ENCODE peak calls at places on chromosomes 1 and 21, in six cellular contexts. One of them, this sample, is unnamed.

GRCh38 chr1:201640624-201641023 is 101.7 kb downstream of the NAV1 start:
- DNase-seq in renal cortical epithelial cell: no peak
- DNase-seq in OCI-LY7: no peak
- DNase-seq in stimulated activated CD4-positive, alpha-beta T cell treated with anti-CD3 and anti-CD28 coated beads, TNF-alpha, amount 100 ng/mL, for 4 hours: no peak
- DNase-seq in activated CD4-positive, alpha-beta T cell treated with anti-CD3 and anti-CD28 coated beads, Interleukin-2, amount 50 U/mL, for 48 hours: no peak
- DNase-seq in spleen: no peak
- DNase-seq in this sample: peak; percentile 39

GRCh38 chr1:36125129-36125991 is at the start of gene COL8A2:
- DNase-seq in renal cortical epithelial cell: no peak
- DNase-seq in activated CD4-positive, alpha-beta T cell treated with anti-CD3 and anti-CD28 coated beads, Interleukin-2, amount 50 U/mL, for 48 hours: no peak
- DNase-seq in stimulated activated CD4-positive, alpha-beta T cell treated with anti-CD3 and anti-CD28 coated beads, TNF-alpha, amount 100 ng/mL, for 4 hours: no peak
- DNase-seq in OCI-LY7: no peak
- DNase-seq in spleen: no peak
- DNase-seq in this sample: no peak

GRCh38 chr1:70764747-70765146 is 282.9 kb downstream of the PTGER3 start:
- DNase-seq in stimulated activated CD4-positive, alpha-beta T cell treated with anti-CD3 and anti-CD28 coated beads, TNF-alpha, amount 100 ng/mL, for 4 hours: no peak
- DNase-seq in spleen: no peak
- DNase-seq in activated CD4-positive, alpha-beta T cell treated with anti-CD3 and anti-CD28 coated beads, Interleukin-2, amount 50 U/mL, for 48 hours: no peak
- DNase-seq in renal cortical epithelial cell: peak; percentile 15
- DNase-seq in OCI-LY7: no peak
- DNase-seq in this sample: peak; percentile 59

GRCh38 chr21:36882776-36883175 is 83.7 kb downstream of the HLCS start:
- DNase-seq in stimulated activated CD4-positive, alpha-beta T cell treated with anti-CD3 and anti-CD28 coated beads, TNF-alpha, amount 100 ng/mL, for 4 hours: no peak
- DNase-seq in OCI-LY7: no peak
- DNase-seq in renal cortical epithelial cell: no peak
- DNase-seq in activated CD4-positive, alpha-beta T cell treated with anti-CD3 and anti-CD28 coated beads, Interleukin-2, amount 50 U/mL, for 48 hours: no peak
- DNase-seq in spleen: no peak
- DNase-seq in this sample: no peak

GRCh38 chr1:156140879-156141707 is 12.3 kb upstream of the SEMA4A start:
- DNase-seq in activated CD4-positive, alpha-beta T cell treated with anti-CD3 and anti-CD28 coated beads, Interleukin-2, amount 50 U/mL, for 48 hours: peak; percentile 57
- DNase-seq in OCI-LY7: peak; percentile 64
- DNase-seq in stimulated activated CD4-positive, alpha-beta T cell treated with anti-CD3 and anti-CD28 coated beads, TNF-alpha, amount 100 ng/mL, for 4 hours: no peak
- DNase-seq in spleen: no peak
- DNase-seq in renal cortical epithelial cell: peak; percentile 54
- DNase-seq in this sample: peak; percentile 23

GRCh38 chr1:181255270-181255929 is 166.9 kb downstream of the IER5 start:
- DNase-seq in stimulated activated CD4-positive, alpha-beta T cell treated with anti-CD3 and anti-CD28 coated beads, TNF-alpha, amount 100 ng/mL, for 4 hours: no peak
- DNase-seq in renal cortical epithelial cell: peak; percentile 100
- DNase-seq in spleen: no peak
- DNase-seq in OCI-LY7: no peak
- DNase-seq in activated CD4-positive, alpha-beta T cell treated with anti-CD3 and anti-CD28 coated beads, Interleukin-2, amount 50 U/mL, for 48 hours: no peak
- DNase-seq in this sample: peak; percentile 97

GRCh38 chr1:210726621-210727020 is 397.9 kb downstream of the HHAT start:
- DNase-seq in spleen: no peak
- DNase-seq in activated CD4-positive, alpha-beta T cell treated with anti-CD3 and anti-CD28 coated beads, Interleukin-2, amount 50 U/mL, for 48 hours: peak; percentile 37
- DNase-seq in OCI-LY7: peak; percentile 36
- DNase-seq in renal cortical epithelial cell: peak; percentile 13
- DNase-seq in stimulated activated CD4-positive, alpha-beta T cell treated with anti-CD3 and anti-CD28 coated beads, TNF-alpha, amount 100 ng/mL, for 4 hours: no peak
- DNase-seq in this sample: peak; percentile 33

GRCh38 chr1:167491586-167492408 is 26.5 kb downstream of the CD247 start:
- DNase-seq in renal cortical epithelial cell: no peak
- DNase-seq in spleen: no peak
- DNase-seq in stimulated activated CD4-positive, alpha-beta T cell treated with anti-CD3 and anti-CD28 coated beads, TNF-alpha, amount 100 ng/mL, for 4 hours: no peak
- DNase-seq in activated CD4-positive, alpha-beta T cell treated with anti-CD3 and anti-CD28 coated beads, Interleukin-2, amount 50 U/mL, for 48 hours: no peak
- DNase-seq in OCI-LY7: no peak
- DNase-seq in this sample: no peak

GRCh38 chr1:100036718-100037664 is 67.2 kb downstream of the SLC35A3 start:
- DNase-seq in activated CD4-positive, alpha-beta T cell treated with anti-CD3 and anti-CD28 coated beads, Interleukin-2, amount 50 U/mL, for 48 hours: no peak
- DNase-seq in stimulated activated CD4-positive, alpha-beta T cell treated with anti-CD3 and anti-CD28 coated beads, TNF-alpha, amount 100 ng/mL, for 4 hours: no peak
- DNase-seq in OCI-LY7: peak; percentile 22
- DNase-seq in spleen: no peak
- DNase-seq in renal cortical epithelial cell: peak; percentile 72
- DNase-seq in this sample: peak; percentile 75

GRCh38 chr1:18957532-18958295 is 1.2 kb upstream of the IFFO2 start:
- DNase-seq in renal cortical epithelial cell: peak; percentile 83
- DNase-seq in OCI-LY7: no peak
- DNase-seq in spleen: peak; percentile 74
- DNase-seq in stimulated activated CD4-positive, alpha-beta T cell treated with anti-CD3 and anti-CD28 coated beads, TNF-alpha, amount 100 ng/mL, for 4 hours: no peak
- DNase-seq in activated CD4-positive, alpha-beta T cell treated with anti-CD3 and anti-CD28 coated beads, Interleukin-2, amount 50 U/mL, for 48 hours: no peak
- DNase-seq in this sample: no peak

GRCh38 chr21:45618846-45619485 is 24.6 kb upstream of the PCBP3 start:
- DNase-seq in stimulated activated CD4-positive, alpha-beta T cell treated with anti-CD3 and anti-CD28 coated beads, TNF-alpha, amount 100 ng/mL, for 4 hours: no peak
- DNase-seq in OCI-LY7: no peak
- DNase-seq in activated CD4-positive, alpha-beta T cell treated with anti-CD3 and anti-CD28 coated beads, Interleukin-2, amount 50 U/mL, for 48 hours: no peak
- DNase-seq in spleen: peak; percentile 56
- DNase-seq in renal cortical epithelial cell: no peak
- DNase-seq in this sample: peak; percentile 20

GRCh38 chr1:68916227-68916853 is 419.5 kb upstream of the DEPDC1 start:
- DNase-seq in renal cortical epithelial cell: peak; percentile 99
- DNase-seq in stimulated activated CD4-positive, alpha-beta T cell treated with anti-CD3 and anti-CD28 coated beads, TNF-alpha, amount 100 ng/mL, for 4 hours: no peak
- DNase-seq in activated CD4-positive, alpha-beta T cell treated with anti-CD3 and anti-CD28 coated beads, Interleukin-2, amount 50 U/mL, for 48 hours: no peak
- DNase-seq in spleen: no peak
- DNase-seq in OCI-LY7: no peak
- DNase-seq in this sample: no peak

GRCh38 chr1:42832636-42833265 is 13.7 kb upstream of the ZNF691 start:
- DNase-seq in OCI-LY7: no peak
- DNase-seq in activated CD4-positive, alpha-beta T cell treated with anti-CD3 and anti-CD28 coated beads, Interleukin-2, amount 50 U/mL, for 48 hours: no peak
- DNase-seq in renal cortical epithelial cell: no peak
- DNase-seq in stimulated activated CD4-positive, alpha-beta T cell treated with anti-CD3 and anti-CD28 coated beads, TNF-alpha, amount 100 ng/mL, for 4 hours: no peak
- DNase-seq in spleen: no peak
- DNase-seq in this sample: no peak

GRCh38 chr1:51071291-51071690 is 30.7 kb upstream of the C1orf185 start:
- DNase-seq in OCI-LY7: no peak
- DNase-seq in spleen: no peak
- DNase-seq in renal cortical epithelial cell: no peak
- DNase-seq in activated CD4-positive, alpha-beta T cell treated with anti-CD3 and anti-CD28 coated beads, Interleukin-2, amount 50 U/mL, for 48 hours: no peak
- DNase-seq in stimulated activated CD4-positive, alpha-beta T cell treated with anti-CD3 and anti-CD28 coated beads, TNF-alpha, amount 100 ng/mL, for 4 hours: no peak
- DNase-seq in this sample: no peak

GRCh38 chr1:32767641-32768040 is 49.5 kb downstream of the YARS1 start:
- DNase-seq in activated CD4-positive, alpha-beta T cell treated with anti-CD3 and anti-CD28 coated beads, Interleukin-2, amount 50 U/mL, for 48 hours: no peak
- DNase-seq in spleen: no peak
- DNase-seq in stimulated activated CD4-positive, alpha-beta T cell treated with anti-CD3 and anti-CD28 coated beads, TNF-alpha, amount 100 ng/mL, for 4 hours: no peak
- DNase-seq in OCI-LY7: no peak
- DNase-seq in renal cortical epithelial cell: no peak
- DNase-seq in this sample: no peak

GRCh38 chr1:211541715-211542477 is 37.1 kb downstream of the SLC30A1 start:
- DNase-seq in activated CD4-positive, alpha-beta T cell treated with anti-CD3 and anti-CD28 coated beads, Interleukin-2, amount 50 U/mL, for 48 hours: no peak
- DNase-seq in spleen: no peak
- DNase-seq in stimulated activated CD4-positive, alpha-beta T cell treated with anti-CD3 and anti-CD28 coated beads, TNF-alpha, amount 100 ng/mL, for 4 hours: no peak
- DNase-seq in OCI-LY7: no peak
- DNase-seq in renal cortical epithelial cell: peak; percentile 69
- DNase-seq in this sample: no peak

GRCh38 chr1:151860504-151861187 is 7.1 kb upstream of the THEM5 start:
- DNase-seq in spleen: no peak
- DNase-seq in OCI-LY7: no peak
- DNase-seq in stimulated activated CD4-positive, alpha-beta T cell treated with anti-CD3 and anti-CD28 coated beads, TNF-alpha, amount 100 ng/mL, for 4 hours: no peak
- DNase-seq in renal cortical epithelial cell: no peak
- DNase-seq in activated CD4-positive, alpha-beta T cell treated with anti-CD3 and anti-CD28 coated beads, Interleukin-2, amount 50 U/mL, for 48 hours: no peak
- DNase-seq in this sample: no peak

GRCh38 chr1:37156646-37157045 is 122.3 kb upstream of the GRIK3 start:
- DNase-seq in OCI-LY7: no peak
- DNase-seq in spleen: no peak
- DNase-seq in activated CD4-positive, alpha-beta T cell treated with anti-CD3 and anti-CD28 coated beads, Interleukin-2, amount 50 U/mL, for 48 hours: no peak
- DNase-seq in stimulated activated CD4-positive, alpha-beta T cell treated with anti-CD3 and anti-CD28 coated beads, TNF-alpha, amount 100 ng/mL, for 4 hours: no peak
- DNase-seq in renal cortical epithelial cell: no peak
- DNase-seq in this sample: no peak

GRCh38 chr1:156643266-156644092 is 1.6 kb downstream of the BCAN start:
- DNase-seq in activated CD4-positive, alpha-beta T cell treated with anti-CD3 and anti-CD28 coated beads, Interleukin-2, amount 50 U/mL, for 48 hours: no peak
- DNase-seq in stimulated activated CD4-positive, alpha-beta T cell treated with anti-CD3 and anti-CD28 coated beads, TNF-alpha, amount 100 ng/mL, for 4 hours: no peak
- DNase-seq in OCI-LY7: no peak
- DNase-seq in renal cortical epithelial cell: no peak
- DNase-seq in spleen: no peak
- DNase-seq in this sample: no peak